ENCODE peak calls at places on chromosomes 1 and 21, in eight cellular contexts. I, A, P, O, D, K, G and M are unnamed samples.

GRCh38 chr1:119275145-119275929 is 93.2 kb upstream of the HAO2 start:
- DNase-seq in I (no peak), A (peak), O (peak), K (peak), G (peak), D (peak), P (peak), M (peak)

GRCh38 chr1:29801561-29801973 is 565.2 kb downstream of the PTPRU start:
- DNase-seq in G (no peak), P (no peak), O (no peak), A (no peak), D (no peak), K (no peak), I (no peak), M (no peak)

GRCh38 chr1:198929111-198929604 is 290.3 kb downstream of the PTPRC start:
- DNase-seq in K (no peak), P (no peak), O (no peak), G (no peak), D (no peak), A (no peak), I (no peak), M (no peak)

GRCh38 chr1:47235280-47235679 is 3.3 kb upstream of the TAL1 start:
- DNase-seq in O (no peak), D (no peak), A (no peak), P (no peak), G (no peak), K (no peak), I (no peak), M (peak)

GRCh38 chr21:45256912-45257672 is 30.6 kb downstream of the POFUT2 start:
- DNase-seq in D (no peak), A (peak), G (no peak), O (no peak), P (no peak), I (no peak), K (no peak), M (no peak)

GRCh38 chr1:207828485-207829158 is 76.8 kb downstream of the CD46 start:
- DNase-seq in D (peak), I (peak), P (peak), A (peak), O (peak), G (peak), K (peak), M (peak)

GRCh38 chr1:154749078-154749760 is 120.9 kb downstream of the KCNN3 start:
- DNase-seq in P (peak), D (peak), A (peak), O (no peak), G (no peak), K (no peak), I (peak), M (peak)

GRCh38 chr1:10450156-10450801 is 448 bp downstream of the CORT start:
- DNase-seq in G (no peak), K (no peak), O (no peak), I (no peak), A (no peak), D (no peak), P (no peak), M (no peak)

GRCh38 chr21:45552696-45553391 is 10.6 kb upstream of the SLC19A1 start:
- DNase-seq in A (no peak), O (no peak), D (no peak), I (no peak), G (no peak), K (no peak), P (no peak), M (no peak)

GRCh38 chr1:178627037-178627436 is 98.0 kb upstream of the RALGPS2 start:
- DNase-seq in O (no peak), K (no peak), D (no peak), P (no peak), A (no peak), G (no peak), I (no peak), M (no peak)

GRCh38 chr1:2787163-2787911 is 14.2 kb downstream of the TTC34 start:
- DNase-seq in D (no peak), P (no peak), G (no peak), I (no peak), A (no peak), O (no peak), K (no peak), M (peak)

GRCh38 chr1:174074757-174075156 is 52.6 kb upstream of the RC3H1 start:
- DNase-seq in K (no peak), A (peak), I (no peak), G (no peak), P (no peak), O (no peak), D (no peak), M (no peak)

GRCh38 chr1:17955302-17956285 is 152.0 kb upstream of the IGSF21 start:
- DNase-seq in K (no peak), D (no peak), O (no peak), P (no peak), G (no peak), A (no peak), I (no peak), M (no peak)

GRCh38 chr1:94693029-94693428 is 127.1 kb upstream of the SLC44A3 start:
- DNase-seq in O (no peak), A (no peak), P (no peak), D (no peak), G (no peak), K (no peak), I (no peak), M (peak)

GRCh38 chr1:25906644-25907300 is 553 bp upstream of the STMN1 start:
- DNase-seq in D (no peak), K (no peak), G (no peak), P (no peak), A (no peak), I (no peak), O (peak), M (peak)

GRCh38 chr1:94528271-94528670 is 13.3 kb downstream of the F3 start:
- DNase-seq in P (no peak), D (no peak), O (no peak), A (no peak), G (no peak), K (no peak), I (no peak), M (peak)

GRCh38 chr1:67815303-67816095 is 17.8 kb downstream of the GNG12 start:
- DNase-seq in G (no peak), P (no peak), K (no peak), I (no peak), O (no peak), A (no peak), D (no peak), M (no peak)

GRCh38 chr1:19323987-19324664 is 12.0 kb downstream of the SLC66A1 start:
- DNase-seq in K (no peak), D (no peak), I (no peak), P (no peak), O (no peak), A (no peak), G (no peak), M (no peak)

GRCh38 chr1:245436407-245436806 is 281.6 kb downstream of the KIF26B start:
- DNase-seq in G (no peak), K (no peak), I (no peak), P (no peak), A (no peak), O (no peak), D (no peak), M (no peak)

GRCh38 chr1:224626042-224626441 is 9.9 kb downstream of the CNIH3 start:
- DNase-seq in I (no peak), D (no peak), P (no peak), O (no peak), A (no peak), K (no peak), G (no peak), M (no peak)

GRCh38 chr1:209455666-209456065 is 127.8 kb upstream of the CAMK1G start:
- DNase-seq in D (no peak), G (no peak), K (no peak), O (no peak), A (no peak), I (no peak), P (no peak), M (no peak)

GRCh38 chr1:167502719-167503452 is 15.4 kb downstream of the CD247 start:
- DNase-seq in P (no peak), O (no peak), I (no peak), K (no peak), G (no peak), A (no peak), D (no peak), M (peak)

GRCh38 chr1:226908419-226908818 is 31.7 kb upstream of the COQ8A start:
- DNase-seq in P (no peak), O (no peak), A (no peak), K (no peak), I (no peak), D (no peak), G (no peak), M (no peak)

GRCh38 chr1:8541961-8542521 is 224.1 kb downstream of the SLC45A1 start:
- DNase-seq in I (no peak), P (no peak), G (no peak), K (no peak), D (no peak), A (peak), O (no peak), M (no peak)
- TF ChIP-seq REST in I (no peak), P (no peak), G (no peak), K (no peak), D (no peak), A (no peak), O (no peak), M (no peak)

GRCh38 chr1:24318238-24318987 is 744 bp upstream of the GRHL3 start:
- DNase-seq in P (no peak), A (no peak), D (no peak), I (no peak), O (no peak), G (no peak), K (no peak), M (no peak)

GRCh38 chr1:24319962-24320361 is 805 bp downstream of the GRHL3 start:
- DNase-seq in P (no peak), A (no peak), I (no peak), G (no peak), O (no peak), K (no peak), D (no peak), M (no peak)

GRCh38 chr1:24317081-24317480 is 2.1 kb upstream of the GRHL3 start:
- DNase-seq in P (no peak), A (no peak), K (no peak), G (no peak), I (no peak), O (no peak), D (no peak), M (no peak)

GRCh38 chr1:24321150-24321549 is 2.0 kb downstream of the GRHL3 start:
- DNase-seq in O (no peak), A (no peak), D (no peak), K (no peak), I (no peak), G (no peak), P (no peak), M (no peak)

DNA sequence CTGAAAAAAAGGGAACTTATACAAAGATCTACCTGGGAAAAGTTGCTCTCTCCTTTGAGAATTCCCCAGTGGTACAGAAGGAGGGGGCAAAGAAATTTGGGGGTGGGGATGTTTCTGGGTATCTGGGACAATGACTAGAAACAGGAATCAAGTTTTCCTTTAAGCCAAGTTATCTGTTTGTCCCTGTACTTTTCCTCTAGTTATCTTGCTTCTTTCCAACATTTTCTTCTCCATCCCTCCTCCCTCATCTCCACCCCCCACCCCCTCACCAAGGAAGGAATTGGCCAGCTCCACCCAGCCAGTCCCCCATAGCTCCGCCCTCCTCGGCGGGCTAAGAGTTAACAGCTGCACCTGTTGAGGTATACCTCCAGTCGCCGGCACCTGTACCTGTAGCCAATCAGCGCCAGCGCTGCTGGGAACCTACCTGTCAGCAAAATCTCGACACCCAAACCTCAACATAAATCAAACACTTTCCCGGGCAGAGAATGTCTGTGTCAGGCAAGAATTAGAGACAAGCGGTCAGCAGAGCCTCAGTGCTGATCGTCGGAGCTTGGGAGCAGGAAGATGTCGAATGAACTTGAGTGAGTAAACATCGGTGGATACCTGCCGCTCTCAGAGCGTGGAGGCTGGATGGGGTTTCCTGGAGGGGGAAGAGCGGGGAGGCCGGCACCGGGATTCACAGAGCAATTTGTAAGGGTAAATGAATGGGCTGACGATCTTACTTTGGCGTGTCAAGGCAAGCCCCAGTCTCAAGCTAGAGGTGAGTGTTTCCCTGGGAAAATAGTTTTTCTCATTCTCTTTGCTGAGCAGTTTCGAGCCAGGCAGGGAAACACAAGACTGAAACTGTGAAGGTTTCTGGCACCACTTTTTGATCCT is at the start of gene GRHL3:
- DNase-seq in K (no peak), A (no peak), O (no peak), D (peak), G (no peak), P (peak), I (no peak), M (peak)
- H3K4me3 ChIP-seq in K (no peak), A (no peak), O (no peak), D (peak), G (peak), P (peak), I (peak), M (peak)

GRCh38 chr1:153389978-153390879 is 644 bp downstream of the S100A8 start:
- DNase-seq in O (no peak), D (no peak), A (peak), G (no peak), P (no peak), K (no peak), I (no peak), M (no peak)
- TF ChIP-seq REST in O (no peak), D (no peak), A (no peak), G (no peak), P (no peak), K (no peak), I (no peak), M (no peak)

DNA sequence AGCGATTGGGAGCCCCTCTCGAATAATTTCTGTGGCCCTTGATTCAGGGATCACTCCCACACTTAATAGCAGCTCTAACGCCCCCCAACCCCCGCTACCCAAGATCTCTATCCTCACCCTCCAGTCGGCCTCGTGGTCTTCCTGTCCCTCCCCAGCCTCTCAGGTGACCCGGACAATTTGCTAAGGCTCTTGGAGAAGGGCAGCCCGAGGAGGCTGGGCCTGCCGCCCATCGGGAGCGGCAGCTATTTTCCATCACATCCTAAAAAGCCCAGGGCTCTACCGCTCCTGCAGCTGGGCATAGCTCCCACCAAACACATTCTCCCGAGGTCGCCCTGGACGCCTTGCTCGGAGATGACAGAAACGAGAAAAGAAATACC is 12.0 kb upstream of the PHLDA3 start:
- DNase-seq in G (no peak), I (no peak), D (no peak), A (no peak), O (no peak), P (no peak), K (no peak), M (peak)
- H3K4me3 ChIP-seq in G (peak), I (peak), D (peak), A (peak), O (peak), P (peak), K (no peak), M (peak)

GRCh38 chr1:48495166-48495565 is 23.2 kb upstream of the SPATA6 start:
- DNase-seq in K (no peak), I (no peak), D (no peak), O (no peak), G (no peak), P (no peak), A (no peak), M (no peak)

GRCh38 chr1:48492392-48492791 is 20.4 kb upstream of the SPATA6 start:
- DNase-seq in I (no peak), A (no peak), G (no peak), K (no peak), P (no peak), O (no peak), D (no peak), M (no peak)

GRCh38 chr1:48495911-48496310 is 23.9 kb upstream of the SPATA6 start:
- DNase-seq in K (no peak), G (no peak), D (no peak), A (no peak), O (no peak), I (no peak), P (no peak), M (no peak)

GRCh38 chr1:48493031-48493430 is 21.0 kb upstream of the SPATA6 start:
- DNase-seq in I (no peak), P (no peak), O (no peak), G (no peak), K (no peak), A (no peak), D (no peak), M (no peak)

DNA sequence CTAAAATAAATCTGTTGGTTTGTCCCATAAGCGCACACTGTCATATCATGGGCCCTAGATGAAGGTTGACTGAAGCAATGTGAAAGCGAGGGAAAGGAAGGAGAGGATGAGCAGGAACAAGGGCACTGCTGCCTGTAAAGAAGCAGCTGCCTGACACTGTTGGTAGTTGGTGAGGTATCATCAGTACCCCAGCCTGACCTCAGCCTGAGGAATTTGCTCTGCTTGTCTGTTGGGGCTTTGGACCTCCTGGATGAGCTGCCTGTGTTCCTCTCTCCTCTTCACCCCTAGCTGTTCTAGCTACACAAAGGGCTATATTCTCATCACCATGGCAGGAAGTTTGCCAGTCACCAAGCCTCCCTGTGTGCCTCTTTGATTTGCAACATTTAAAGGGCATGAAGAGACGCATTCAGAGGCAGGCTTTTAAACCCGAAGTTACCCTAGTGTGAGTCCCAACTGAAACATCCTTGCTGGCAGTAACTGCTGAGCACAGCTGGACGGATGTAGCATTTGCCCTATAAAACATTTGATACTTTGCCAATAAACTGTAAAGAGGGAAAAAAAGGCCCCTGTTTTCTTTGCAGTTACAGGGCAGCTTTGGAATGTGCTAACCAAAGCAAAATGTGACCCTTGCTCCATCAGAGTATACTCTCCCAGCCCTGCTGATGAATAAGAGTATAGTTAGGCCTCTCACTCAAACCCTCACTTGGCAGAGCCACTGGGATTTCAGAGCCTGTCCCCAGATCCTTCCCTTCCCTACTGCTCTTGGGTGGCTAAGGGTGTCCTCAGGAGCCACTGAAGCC is 22.2 kb upstream of the SPATA6 start:
- DNase-seq in K (peak), O (no peak), G (no peak), P (no peak), D (no peak), I (no peak), A (no peak), M (peak)
- TF ChIP-seq REST in K (no peak), O (no peak), G (no peak), P (no peak), D (no peak), I (no peak), A (no peak), M (no peak)

DNA sequence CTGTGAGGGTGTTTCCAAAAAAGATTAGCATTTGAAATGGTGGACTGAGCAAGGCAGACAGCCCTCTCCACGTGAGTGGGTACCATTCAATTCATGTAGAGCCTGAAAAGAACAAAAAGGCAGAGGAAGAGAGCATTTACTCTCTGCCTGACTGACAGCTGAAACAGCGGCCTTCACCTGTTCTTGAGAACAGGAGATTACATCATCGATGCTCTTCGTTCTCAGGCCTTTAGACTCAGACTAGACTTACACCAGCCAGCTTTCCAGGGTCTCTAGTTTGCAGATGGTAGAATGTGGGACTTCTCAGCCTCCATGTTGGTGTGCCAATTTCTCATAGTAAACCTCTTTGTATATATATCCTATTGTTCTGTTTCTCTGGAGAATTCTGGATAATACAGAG is 302.4 kb downstream of the BACH1 start:
- DNase-seq in O (no peak), G (no peak), D (no peak), P (no peak), K (no peak), I (no peak), A (no peak), M (peak)
- H3K4me3 ChIP-seq in O (no peak), G (no peak), D (no peak), P (no peak), K (no peak), I (no peak), A (no peak), M (no peak)

GRCh38 chr1:158969855-158970254 is 38.5 kb downstream of the PYHIN1 start:
- DNase-seq in K (no peak), G (no peak), D (no peak), O (no peak), P (no peak), I (no peak), A (no peak), M (no peak)
- TF ChIP-seq REST in K (no peak), G (no peak), D (no peak), O (no peak), P (no peak), I (no peak), A (no peak), M (no peak)

DNA sequence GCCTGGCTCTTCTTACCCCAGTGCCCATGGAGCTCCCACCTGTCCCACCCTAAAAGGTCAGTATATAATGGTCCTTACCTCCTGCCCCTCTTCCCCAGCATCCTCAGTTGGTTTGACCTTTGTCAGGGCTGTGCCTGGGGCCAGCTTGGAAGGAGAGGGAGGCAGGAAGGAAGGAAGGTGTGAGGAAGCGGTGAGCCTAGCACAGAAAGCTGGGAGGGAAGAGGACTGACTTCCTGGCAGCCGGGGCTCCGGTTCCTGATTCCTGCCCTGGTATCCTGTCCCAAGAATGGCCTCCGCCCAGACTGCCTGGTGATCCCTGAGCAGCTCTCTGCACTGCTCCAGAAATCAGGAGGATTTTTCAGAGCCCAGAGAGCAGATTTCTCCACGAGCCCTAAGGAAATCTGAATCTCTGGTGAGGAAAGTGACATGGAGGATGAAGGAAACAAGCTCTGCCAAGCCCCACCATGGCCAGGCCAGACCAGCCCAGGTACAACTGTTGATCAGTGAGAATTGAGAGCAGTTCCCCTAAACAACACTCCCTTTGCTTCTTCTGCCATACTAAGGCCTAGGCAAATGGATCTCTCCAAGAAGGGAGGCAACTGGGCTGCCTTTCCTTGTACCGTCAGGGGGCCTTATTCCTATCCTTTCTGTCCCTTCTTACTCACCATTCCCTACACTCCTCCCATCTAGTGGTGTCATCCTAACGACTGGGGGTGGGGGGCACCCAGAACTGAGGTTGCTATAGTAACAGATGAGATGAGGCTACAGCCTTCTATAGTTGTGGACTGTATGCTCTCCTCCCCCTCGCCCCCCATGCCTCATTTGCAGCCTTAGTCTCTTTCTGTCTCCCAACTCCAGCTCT is 3.2 kb downstream of the PEA15 start:
- DNase-seq in K (no peak), A (no peak), P (no peak), G (no peak), D (no peak), O (no peak), I (no peak), M (no peak)
- H3K4me3 ChIP-seq in K (no peak), A (no peak), P (no peak), G (no peak), D (no peak), O (no peak), I (no peak), M (no peak)